ENCODE peak calls at places on chromosomes 2 and 18, in seven cellular contexts. L, C, E, X, W, S and M are unnamed samples.
A peak's percentile ranks its signal among the peaks of the same experiment; 100 is the strongest.

GRCh38 chr2:178105566-178105965 is 6.7 kb upstream of the RBM45 start:
- DNase-seq in L (no peak), C (peak; percentile 46), E (no peak), X (no peak), W (no peak), S (peak; percentile 16), M (no peak)

GRCh38 chr2:38076710-38077430 is 919 bp upstream of the CYP1B1 start:
- DNase-seq in L (no peak), C (peak; percentile 70), E (no peak), X (no peak), W (peak; percentile 88), S (peak; percentile 63), M (peak; percentile 83)

GRCh38 chr2:190443778-190444481 is 35.8 kb downstream of the MFSD6 start:
- DNase-seq in L (no peak), C (no peak), E (no peak), X (no peak), W (no peak), S (no peak), M (no peak)

GRCh38 chr2:215394102-215394805 is 41.6 kb downstream of the FN1 start:
- DNase-seq in L (no peak), C (no peak), E (no peak), X (no peak), W (no peak), S (no peak), M (no peak)

GRCh38 chr2:119496682-119497081 is 27.6 kb downstream of the SCTR start:
- DNase-seq in L (no peak), C (no peak), E (no peak), X (no peak), W (no peak), S (no peak), M (no peak)

GRCh38 chr2:20231632-20232031 is 6.7 kb upstream of the SDC1 start:
- DNase-seq in L (peak; percentile 22), C (peak; percentile 87), E (peak; percentile 46), X (no peak), W (no peak), S (peak; percentile 90), M (peak; percentile 80)

GRCh38 chr18:21490745-21491144 is 109.8 kb downstream of the ESCO1 start:
- DNase-seq in L (no peak), C (no peak), E (no peak), X (no peak), W (no peak), S (no peak), M (no peak)

GRCh38 chr2:71667256-71668182 is 214.2 kb downstream of the DYSF start:
- DNase-seq in L (no peak), C (no peak), E (no peak), X (no peak), W (peak; percentile 60), S (no peak), M (no peak)

DNA sequence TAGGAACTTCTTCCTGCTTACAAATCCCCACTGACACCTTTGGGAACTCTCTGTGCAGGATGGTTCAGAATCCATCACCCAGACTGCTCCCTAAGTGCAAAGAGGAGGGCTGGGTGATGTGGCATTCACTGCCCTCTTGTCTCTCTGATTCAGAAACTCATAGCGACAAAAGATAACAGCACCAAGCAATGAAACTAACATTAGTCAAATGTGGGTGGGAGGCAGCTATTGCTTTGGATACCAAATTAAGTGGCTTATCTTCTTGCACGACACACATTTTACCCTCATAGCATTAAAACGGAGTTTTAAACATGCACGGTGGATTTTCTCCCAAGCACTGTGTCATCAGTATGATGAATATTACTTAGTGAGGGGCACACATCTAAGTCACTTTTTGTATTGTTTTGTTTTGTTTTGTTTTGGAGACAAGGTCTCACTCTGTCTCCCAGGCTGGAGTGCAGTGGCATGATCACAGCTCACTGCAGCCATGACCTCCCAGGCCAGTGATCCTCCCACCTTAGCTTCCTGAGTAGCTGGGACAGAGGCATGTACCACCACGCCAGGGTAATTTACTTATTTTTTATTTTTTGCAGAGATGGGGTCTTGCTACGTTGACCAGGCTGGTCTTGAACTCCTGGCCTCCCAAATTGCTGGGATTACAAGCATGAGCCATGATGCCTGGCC is 40.9 kb upstream of the NEB start:
- DNase-seq in L (no peak), C (no peak), E (no peak), X (peak; percentile 37), W (no peak), S (no peak), M (no peak)
- TF ChIP-seq POLR2A in L (no peak), C (no peak), E (no peak), X (no peak), W (no peak), S (no peak), M (no peak)

GRCh38 chr2:239966029-239966847 is 58.9 kb downstream of the NDUFA10 start:
- DNase-seq in L (no peak), C (no peak), E (no peak), X (no peak), W (no peak), S (no peak), M (no peak)
- TF ChIP-seq POLR2AphosphoS5 in L (no peak), C (no peak), E (no peak), X (no peak), W (no peak), S (no peak), M (no peak)

GRCh38 chr2:159720676-159721075 is 8.4 kb downstream of the MARCHF7 start:
- DNase-seq in L (no peak), C (no peak), E (no peak), X (no peak), W (no peak), S (no peak), M (no peak)
- H3K4me1 ChIP-seq in L (peaks cover 25% of the 10 kb centered on the region), C (peaks cover 45% of the 10 kb centered on the region), E (peaks cover 46% of the 10 kb centered on the region), X (peaks cover 2% of the 10 kb centered on the region), W (peaks cover 64% of the 10 kb centered on the region), S (peaks cover 53% of the 10 kb centered on the region), M (peaks cover 64% of the 10 kb centered on the region)

DNA sequence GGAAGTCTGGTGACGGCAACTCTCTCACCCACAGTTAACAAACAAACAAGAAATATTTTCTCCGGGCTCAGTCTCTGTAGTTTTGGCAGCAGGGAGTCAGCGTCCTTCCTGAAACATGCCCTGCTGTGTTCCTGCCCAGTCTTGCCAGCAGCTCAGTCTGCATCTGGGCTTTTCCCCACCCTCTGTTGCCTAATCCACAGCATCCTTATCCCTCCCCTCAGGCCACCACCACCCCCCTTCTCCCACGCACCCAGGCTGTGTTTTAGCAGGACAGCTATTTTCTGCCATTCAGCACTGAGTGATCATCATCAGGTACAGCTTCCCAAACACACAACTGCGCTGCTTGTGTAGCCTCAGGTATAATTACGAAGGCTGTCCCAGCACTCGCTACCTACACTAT is 168.2 kb downstream of the DPP10 start:
- DNase-seq in L (no peak), C (no peak), E (no peak), X (no peak), W (no peak), S (no peak), M (no peak)
- TF ChIP-seq POLR2A in L (no peak), C (no peak), E (no peak), X (no peak), W (no peak), S (no peak), M (no peak)